ENCODE peak calls at places on chromosomes 5 and 9, in six cellular contexts. A, E, G, I, Q and T are unnamed samples.

GRCh38 chr5:113236536-113237308 is 198.1 kb downstream of the TSSK1B start:
- DNase-seq in G (no peak), I (no peak), E (no peak), A (no peak), Q (no peak), T (no peak)

GRCh38 chr9:105264380-105264779 is 19.9 kb downstream of the SLC44A1 start:
- DNase-seq in G (no peak), I (no peak), E (no peak), A (no peak), Q (no peak), T (no peak)

GRCh38 chr9:36842560-36843530 is 191.2 kb downstream of the PAX5 start:
- DNase-seq in I (no peak), A (no peak), Q (no peak), E (peak), G (no peak), T (no peak)

GRCh38 chr5:68680376-68680775 is 413.4 kb upstream of the SLC30A5 start:
- DNase-seq in A (no peak), Q (no peak), I (no peak), E (no peak), G (no peak), T (no peak)

GRCh38 chr5:82255844-82256243 is 22.3 kb downstream of the RPS23 start:
- DNase-seq in G (no peak), A (no peak), I (no peak), E (no peak), Q (no peak), T (no peak)

GRCh38 chr9:135394131-135394530 is 85.5 kb upstream of the PPP1R26 start:
- DNase-seq in Q (no peak), E (no peak), I (no peak), A (no peak), G (no peak), T (no peak)

GRCh38 chr5:123094919-123095693 is 6.1 kb downstream of the PRDM6 start:
- DNase-seq in A (no peak), E (peak), I (peak), Q (no peak), G (no peak), T (no peak)

GRCh38 chr5:171494452-171495121 is 75.1 kb downstream of the FGF18 start:
- DNase-seq in A (peak), G (peak), Q (no peak), I (peak), E (peak), T (no peak)

GRCh38 chr9:134929560-134930158 is 11.9 kb upstream of the FCN1 start:
- DNase-seq in G (no peak), A (no peak), E (no peak), I (peak), Q (no peak), T (no peak)

GRCh38 chr9:31272456-31273295 is 1111.8 kb upstream of the ACO1 start:
- DNase-seq in Q (peak), G (no peak), E (no peak), A (no peak), I (no peak), T (no peak)

GRCh38 chr9:93657331-93658111 is 81.1 kb downstream of the PHF2 start:
- DNase-seq in A (no peak), G (no peak), Q (peak), I (peak), E (no peak), T (no peak)

GRCh38 chr5:79858097-79858723 is 132.9 kb downstream of the MTX3 start:
- DNase-seq in Q (peak), A (peak), I (peak), G (peak), E (peak), T (no peak)

GRCh38 chr9:15513335-15513734 is 2.6 kb upstream of the PSIP1 start:
- DNase-seq in I (no peak), Q (no peak), E (peak), A (peak), G (peak), T (no peak)

GRCh38 chr9:133327834-133328484 is 8.0 kb downstream of the SURF6 start:
- DNase-seq in I (peak), E (no peak), A (no peak), Q (no peak), G (no peak), T (no peak)

GRCh38 chr9:35033101-35033500 is 39.3 kb downstream of the VCP start:
- DNase-seq in E (no peak), I (no peak), Q (no peak), A (no peak), G (no peak), T (no peak)

GRCh38 chr5:135386886-135387628 is 12.0 kb downstream of the MACROH2A1 start:
- DNase-seq in Q (peak), A (peak), G (no peak), E (no peak), I (no peak), T (peak)

GRCh38 chr5:131757830-131758519 is 38.8 kb downstream of the FNIP1 start:
- DNase-seq in A (no peak), E (no peak), G (no peak), I (no peak), Q (no peak), T (no peak)

GRCh38 chr5:6188344-6188743 is 190.0 kb downstream of the MED10 start:
- DNase-seq in Q (no peak), G (no peak), A (no peak), E (no peak), I (no peak), T (peak)

GRCh38 chr9:76456202-76456926 is 2.6 kb upstream of the GCNT1 start:
- DNase-seq in Q (peak), G (peak), E (no peak), I (no peak), A (no peak), T (no peak)

GRCh38 chr5:175733017-175733416 is 75.1 kb downstream of the HRH2 start:
- DNase-seq in E (no peak), G (no peak), I (peak), A (no peak), Q (no peak), T (no peak)

GRCh38 chr9:126357074-126357473 is 30.4 kb downstream of the MVB12B start:
- DNase-seq in E (no peak), G (no peak), Q (no peak), I (no peak), A (no peak), T (no peak)

GRCh38 chr5:24621809-24622208 is 23.0 kb downstream of the CDH10 start:
- DNase-seq in A (no peak), G (no peak), Q (no peak), I (peak), E (no peak), T (no peak)

GRCh38 chr9:8534828-8535227 is 735.2 kb upstream of the DMAC1 start:
- DNase-seq in I (no peak), G (no peak), A (no peak), E (no peak), Q (no peak), T (no peak)
- TF ChIP-seq EP300 in I (no peak), G (no peak), A (no peak), E (no peak), Q (no peak), T (no peak)

GRCh38 chr9:37996812-37997202 is 72.2 kb downstream of the SHB start:
- DNase-seq in G (no peak), A (no peak), E (no peak), Q (no peak), I (no peak), T (no peak)
- H3K27ac ChIP-seq in G (no peak), A (peak), E (peak), Q (no peak), I (peak), T (no peak)

DNA sequence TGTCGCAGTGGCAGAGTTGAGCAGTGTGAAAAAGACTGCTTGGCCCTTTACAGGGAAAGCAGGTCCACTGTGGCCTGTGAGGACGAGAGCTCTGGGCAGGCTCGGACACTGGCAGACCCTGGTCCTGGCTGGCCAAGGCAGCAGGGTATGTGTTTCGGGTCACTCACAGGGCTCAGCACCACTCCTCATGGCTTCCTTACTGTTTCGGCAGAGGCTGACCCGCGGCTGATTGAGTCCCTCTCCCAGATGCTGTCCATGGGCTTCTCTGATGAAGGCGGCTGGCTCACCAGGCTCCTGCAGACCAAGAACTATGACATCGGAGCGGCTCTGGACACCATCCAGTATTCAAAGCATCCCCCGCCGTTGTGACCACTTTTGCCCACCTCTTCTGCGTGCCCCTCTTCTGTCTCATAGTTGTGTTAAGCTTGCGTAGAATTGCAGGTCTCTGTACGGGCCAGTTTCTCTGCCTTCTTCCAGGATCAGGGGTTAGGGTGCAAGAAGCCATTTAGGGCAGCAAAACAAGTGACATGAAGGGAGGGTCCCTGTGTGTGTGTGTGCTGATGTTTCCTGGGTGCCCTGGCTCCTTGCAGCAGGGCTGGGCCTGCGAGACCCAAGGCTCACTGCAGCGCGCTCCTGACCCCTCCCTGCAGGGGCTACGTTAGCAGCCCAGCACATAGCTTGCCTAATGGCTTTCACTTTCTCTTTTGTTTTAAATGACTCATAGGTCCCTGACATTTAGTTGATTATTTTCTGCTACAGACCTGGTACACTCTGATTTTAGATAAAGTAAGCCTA is 15.7 kb downstream of the SQSTM1 start:
- DNase-seq in I (peak), Q (no peak), E (no peak), G (peak), A (no peak), T (no peak)
- TF ChIP-seq CTCF in I (no peak), Q (no peak), E (no peak), G (no peak), A (no peak), T (no peak)

GRCh38 chr5:2020730-2021129 is 138.0 kb upstream of the IRX4 start:
- DNase-seq in A (no peak), Q (no peak), E (no peak), G (no peak), I (no peak), T (no peak)
- TF ChIP-seq EP300 in A (no peak), Q (no peak), E (no peak), G (no peak), I (no peak), T (no peak)

GRCh38 chr9:116945817-116946216 is 258.7 kb downstream of the TRIM32 start:
- DNase-seq in E (no peak), Q (no peak), G (no peak), I (no peak), A (no peak), T (no peak)
- H3K27ac ChIP-seq in E (no peak), Q (no peak), G (no peak), I (no peak), A (no peak), T (no peak)

GRCh38 chr5:61004448-61004847 is 59.4 kb downstream of the NDUFAF2 start:
- DNase-seq in Q (no peak), I (no peak), G (no peak), A (no peak), E (no peak), T (no peak)

GRCh38 chr5:61010759-61011460 is 65.9 kb downstream of the NDUFAF2 start:
- DNase-seq in G (no peak), I (no peak), Q (no peak), A (peak), E (no peak), T (no peak)

GRCh38 chr5:61009907-61010306 is 64.9 kb downstream of the NDUFAF2 start:
- DNase-seq in Q (no peak), A (no peak), I (no peak), E (no peak), G (no peak), T (no peak)
- TF ChIP-seq CTCF in Q (no peak), A (no peak), I (no peak), E (no peak), G (no peak), T (no peak)

DNA sequence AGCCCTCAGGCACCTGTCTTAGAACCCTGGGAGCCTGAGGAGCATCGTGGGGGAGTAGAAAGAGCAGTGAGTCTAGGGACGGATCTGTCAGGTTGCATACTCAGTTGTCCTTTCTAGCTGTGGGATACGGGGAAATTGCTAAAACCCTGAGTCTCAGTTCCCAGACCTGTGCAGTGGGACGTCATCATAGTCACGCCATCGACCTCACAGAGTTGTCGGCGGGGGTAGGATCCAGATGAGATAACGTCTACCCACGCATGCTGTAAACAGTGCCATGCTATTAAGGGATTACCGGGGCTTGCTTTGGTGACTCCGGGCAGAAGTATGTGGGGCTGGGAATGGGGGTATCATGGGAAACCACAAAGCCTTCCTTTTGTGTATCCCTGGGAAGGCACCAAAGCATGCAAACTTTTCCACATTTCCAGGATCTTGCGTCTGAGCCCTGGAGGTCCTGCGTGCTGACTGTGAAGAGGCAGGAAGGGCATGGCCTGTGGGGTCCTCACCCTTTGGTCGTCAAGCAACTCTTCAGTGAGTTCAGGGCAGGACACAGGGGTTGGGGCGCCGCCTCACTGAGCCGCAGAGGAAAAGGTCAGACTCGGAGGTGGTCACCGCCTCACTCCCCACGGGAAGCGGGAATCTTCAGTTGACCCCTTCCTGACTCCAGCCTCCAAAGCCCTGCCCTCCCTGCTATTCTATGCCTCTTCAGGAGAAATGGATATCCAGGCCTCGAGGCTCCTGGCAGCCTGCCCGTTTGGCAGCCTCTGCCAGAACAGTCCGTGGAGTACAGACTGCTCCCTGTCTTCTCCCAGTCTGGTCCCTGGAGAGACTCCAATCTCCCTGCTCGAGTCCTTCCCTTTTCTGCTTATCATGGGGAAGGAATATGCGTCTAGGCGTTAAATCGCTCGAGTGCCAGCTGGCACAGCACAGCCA is 186.8 kb upstream of the KLF9 start:
- DNase-seq in G (peak), E (peak), Q (peak), I (peak), A (no peak), T (peak)
- TF ChIP-seq EP300 in G (peak), E (peak), Q (peak), I (peak), A (no peak), T (peak)

GRCh38 chr5:156037151-156037909 is 289.6 kb upstream of the SGCD start:
- DNase-seq in Q (no peak), G (no peak), A (no peak), I (no peak), E (no peak), T (no peak)

DNA sequence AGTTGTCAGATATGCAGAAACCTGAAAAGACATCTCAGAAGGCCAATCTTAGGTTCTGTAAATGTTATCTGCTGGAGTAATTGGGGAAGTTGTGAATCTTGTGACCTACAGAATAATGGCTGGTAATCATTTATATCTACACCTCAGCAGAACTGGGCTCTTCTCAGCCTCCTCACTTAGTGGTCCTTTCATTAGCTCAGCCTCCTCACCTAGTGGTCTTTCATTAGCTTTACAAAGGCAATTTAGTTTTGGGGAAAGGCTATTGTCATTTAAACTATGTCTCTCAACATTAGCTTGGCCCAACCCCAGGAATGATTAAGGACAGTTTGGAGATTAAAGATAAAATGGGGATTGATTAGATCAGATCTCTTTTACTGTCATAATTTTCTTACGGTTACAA is 284.2 kb upstream of the SGCD start:
- DNase-seq in I (no peak), A (no peak), E (no peak), Q (no peak), G (no peak), T (no peak)
- H3K27ac ChIP-seq in I (no peak), A (no peak), E (no peak), Q (no peak), G (no peak), T (no peak)

GRCh38 chr5:65871182-65871581 is 55.2 kb upstream of the ERBIN start:
- DNase-seq in I (no peak), Q (no peak), E (no peak), G (no peak), A (no peak), T (no peak)
- TF ChIP-seq CTCF in I (no peak), Q (no peak), E (no peak), G (no peak), A (no peak), T (no peak)